ENCODE peak calls at places on chromosomes 5 and 9, in seven cellular contexts. O is HCT116; E is small intestine; P is mesendoderm; V is lower lobe of right lung; Q is transverse colon; S is CD8-positive, alpha-beta memory T cell. C is an unnamed sample.
A peak's percentile ranks its signal among the peaks of the same experiment; 100 is the strongest.

GRCh38 chr5:175642998-175643397 is 14.9 kb upstream of the HRH2 start:
- DNase-seq in O (no peak), E (no peak), P (no peak), V (no peak), Q (no peak), S (no peak), C (no peak)

GRCh38 chr9:98107926-98108325 is 11.1 kb downstream of the TRIM14 start:
- DNase-seq in O (no peak), E (no peak), P (no peak), V (no peak), Q (no peak), S (no peak), C (no peak)

GRCh38 chr5:119896851-119897536 is 267.6 kb downstream of the FAM170A start:
- DNase-seq in O (no peak), E (no peak), P (peak; percentile 85), V (no peak), Q (no peak), S (no peak), C (no peak)

GRCh38 chr5:96538831-96539250 is 105.8 kb upstream of the PCSK1 start:
- DNase-seq in O (no peak), E (no peak), P (no peak), V (no peak), Q (no peak), S (no peak), C (peak; percentile 67)

GRCh38 chr5:1881731-1882336 is 891 bp downstream of the IRX4 start:
- DNase-seq in O (no peak), E (no peak), P (peak; percentile 53), V (peak; percentile 36), Q (no peak), S (no peak), C (no peak)

GRCh38 chr9:98326402-98327248 is 71.2 kb upstream of the TBC1D2 start:
- DNase-seq in O (no peak), E (no peak), P (peak; percentile 34), V (no peak), Q (no peak), S (no peak), C (peak; percentile 75)

GRCh38 chr5:2889946-2890475 is 138.5 kb upstream of the IRX2 start:
- DNase-seq in O (no peak), E (no peak), P (no peak), V (no peak), Q (no peak), S (no peak), C (no peak)

GRCh38 chr5:134127376-134127861 is 12.9 kb downstream of the TCF7 start:
- DNase-seq in O (no peak), E (no peak), P (no peak), V (no peak), Q (no peak), S (no peak), C (peak; percentile 29)

GRCh38 chr9:89078860-89079259 is 87.6 kb downstream of the S1PR3 start:
- DNase-seq in O (no peak), E (no peak), P (no peak), V (no peak), Q (no peak), S (no peak), C (peak; percentile 71)

GRCh38 chr9:122389799-122390481 is 19.1 kb downstream of the PTGS1 start:
- DNase-seq in O (no peak), E (no peak), P (no peak), V (no peak), Q (no peak), S (no peak), C (peak; percentile 48)

GRCh38 chr5:39118638-39119037 is 44.4 kb upstream of the RICTOR start:
- DNase-seq in O (no peak), E (no peak), P (no peak), V (no peak), Q (no peak), S (no peak), C (no peak)

GRCh38 chr5:98193921-98194760 is 579.3 kb upstream of the RGMB start:
- DNase-seq in O (no peak), E (no peak), P (no peak), V (no peak), Q (no peak), S (no peak), C (no peak)

GRCh38 chr5:176810084-176810597 is at the start of gene UNC5A:
- DNase-seq in O (peak; percentile 63), E (no peak), P (peak; percentile 73), V (no peak), Q (peak; percentile 18), S (peak; percentile 59), C (peak; percentile 59)

GRCh38 chr5:179729727-179730126 is 2.9 kb upstream of the MAML1 start:
- DNase-seq in O (no peak), E (no peak), P (no peak), V (no peak), Q (no peak), S (no peak), C (no peak)
- H3K36me3 ChIP-seq in O (peaks cover 33% of the 10 kb centered on the region), E (peaks cover 17% of the 10 kb centered on the region), P (peaks cover 16% of the 10 kb centered on the region), V (peaks cover 66% of the 10 kb centered on the region), Q (peaks cover 52% of the 10 kb centered on the region), S (peaks cover 43% of the 10 kb centered on the region), C (peaks cover 7% of the 10 kb centered on the region)

GRCh38 chr9:128719919-128720605 is 3.9 kb downstream of the ZDHHC12 start:
- DNase-seq in O (no peak), E (no peak), P (no peak), V (no peak), Q (no peak), S (no peak), C (no peak)
- H3K36me3 ChIP-seq in O (peaks cover 5% of the 10 kb centered on the region), E (peaks cover 3% of the 10 kb centered on the region), P (no peaks in the 10 kb centered on the region), V (peaks cover 23% of the 10 kb centered on the region), Q (no peaks in the 10 kb centered on the region), S (no peaks in the 10 kb centered on the region), C (peaks cover 1% of the 10 kb centered on the region)

GRCh38 chr5:60280943-60281342 is 387.4 kb upstream of the PDE4D start:
- DNase-seq in O (no peak), E (no peak), P (no peak), V (no peak), Q (no peak), S (no peak), C (no peak)

GRCh38 chr5:60287174-60287771 is 393.7 kb upstream of the PDE4D start:
- DNase-seq in O (peak; percentile 75), E (peak; percentile 58), P (peak; percentile 91), V (peak; percentile 76), Q (peak; percentile 26), S (no peak), C (peak; percentile 52)

DNA sequence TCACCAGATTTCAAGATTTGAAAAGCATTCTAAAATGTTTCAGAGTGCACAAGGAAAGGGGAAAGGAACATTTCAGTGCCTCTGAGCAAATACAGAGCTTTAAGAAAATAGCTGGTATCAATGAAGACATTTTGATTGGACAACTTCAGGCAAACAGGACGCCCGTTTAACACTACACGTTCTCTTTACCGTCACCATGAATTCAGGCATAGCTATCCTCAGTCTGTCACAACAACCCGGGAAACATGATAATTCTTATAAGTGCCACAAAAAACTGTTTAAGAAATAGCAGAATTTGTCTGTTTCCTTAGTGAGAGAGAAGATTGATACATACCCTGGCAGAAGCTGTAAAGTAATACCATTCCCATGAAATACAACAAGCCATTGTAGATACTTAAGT is 392.4 kb upstream of the PDE4D start:
- DNase-seq in O (no peak), E (no peak), P (no peak), V (no peak), Q (no peak), S (no peak), C (no peak)
- H3K36me3 ChIP-seq in O (no peaks in the 10 kb centered on the region), E (no peaks in the 10 kb centered on the region), P (no peaks in the 10 kb centered on the region), V (no peaks in the 10 kb centered on the region), Q (no peaks in the 10 kb centered on the region), S (no peaks in the 10 kb centered on the region), C (no peaks in the 10 kb centered on the region)

DNA sequence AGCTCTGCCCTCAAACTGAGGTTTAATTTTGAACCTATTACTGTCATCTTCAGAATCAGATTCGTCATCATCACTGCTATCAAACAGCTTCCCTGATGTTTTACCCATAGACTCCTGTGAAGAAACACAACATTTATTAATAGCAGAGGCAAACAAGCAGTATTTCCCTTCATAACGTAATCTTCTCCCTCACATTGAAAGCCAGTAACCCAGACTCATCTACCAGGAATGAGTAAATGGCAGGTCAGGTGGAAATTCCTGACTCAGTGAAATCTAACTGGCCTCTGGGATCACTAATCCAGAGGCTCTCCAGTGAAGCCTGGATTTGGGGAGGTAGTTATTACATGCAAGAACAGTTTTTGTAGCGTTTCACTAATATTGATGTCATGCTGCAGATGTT is 14.6 kb downstream of the NOL8 start:
- DNase-seq in O (no peak), E (no peak), P (no peak), V (no peak), Q (no peak), S (no peak), C (no peak)
- H3K36me3 ChIP-seq in O (peaks cover 50% of the 10 kb centered on the region), E (peaks cover 4% of the 10 kb centered on the region), P (peaks cover 12% of the 10 kb centered on the region), V (peaks cover 82% of the 10 kb centered on the region), Q (peaks cover 59% of the 10 kb centered on the region), S (peaks cover 51% of the 10 kb centered on the region), C (peaks cover 5% of the 10 kb centered on the region)

DNA sequence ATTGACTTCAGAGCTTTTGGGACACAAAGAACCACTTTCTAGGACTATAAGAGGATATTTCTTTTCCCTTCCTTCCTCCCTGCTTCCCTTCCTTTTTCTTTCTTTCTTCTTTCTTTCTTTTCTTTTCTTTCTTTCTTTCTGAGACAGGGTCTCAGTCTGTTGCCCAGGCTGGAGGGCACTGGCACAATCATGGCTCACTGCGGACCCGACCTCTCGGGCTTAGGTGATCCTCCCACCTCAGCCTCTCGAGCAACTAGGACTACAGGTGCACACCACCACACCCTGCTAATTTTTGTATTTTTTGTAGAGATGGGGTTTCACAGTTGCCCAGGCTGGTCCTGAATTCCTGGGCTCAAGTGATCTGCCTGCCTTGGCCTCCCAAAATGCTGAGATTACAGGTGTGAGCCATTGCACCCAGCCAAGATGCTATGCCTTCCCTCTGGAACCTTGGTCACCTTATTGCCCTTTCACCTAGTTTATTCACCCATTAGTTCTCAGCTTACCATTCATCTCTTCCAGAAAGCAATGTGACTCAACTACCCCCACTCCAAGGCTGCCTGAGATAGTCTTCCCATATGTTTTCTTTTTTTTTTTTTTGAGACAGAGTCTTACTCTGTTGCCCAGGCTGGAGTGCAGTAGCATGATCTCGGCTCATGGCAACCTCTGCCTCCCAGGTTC is 10.1 kb downstream of the PLIN2 start:
- DNase-seq in O (no peak), E (no peak), P (no peak), V (no peak), Q (no peak), S (no peak), C (no peak)
- H3K36me3 ChIP-seq in O (peaks cover 2% of the 10 kb centered on the region), E (peaks cover 22% of the 10 kb centered on the region), P (peaks cover 16% of the 10 kb centered on the region), V (peaks cover 87% of the 10 kb centered on the region), Q (peaks cover 57% of the 10 kb centered on the region), S (peaks cover 55% of the 10 kb centered on the region), C (peaks cover 19% of the 10 kb centered on the region)

C was measured in fibroblast of lung.